ENCODE peak calls at places on chromosomes 6 and 20, in five cellular contexts. X is T-helper 9 cell, D is activated gamma-delta T cell treated with Interleukin-2 at 50 U/mL for 16 hours, N is lower lobe of right lung, Q is DMS79 treated with DMSO at 0.1 percent for 48 hours. P is an unnamed sample.
A peak's percentile ranks its signal among the peaks of the same experiment; 100 is the strongest.

GRCh38 chr6:14945461-14946210 is 300.2 kb upstream of the JARID2 start:
- DNase-seq in Q (no peak), X (no peak), D (no peak), N (no peak), P (no peak)

GRCh38 chr6:140344149-140344913 is 969.9 kb upstream of the CITED2 start:
- DNase-seq in D (no peak), N (no peak), X (no peak), Q (no peak), P (no peak)

GRCh38 chr6:168479421-168479820 is 38.4 kb downstream of the SMOC2 start:
- DNase-seq in Q (no peak), D (no peak), X (no peak), N (no peak), P (no peak)

GRCh38 chr20:12345978-12346377 is 428.3 kb downstream of the BTBD3 start:
- DNase-seq in Q (no peak), X (no peak), N (no peak), D (no peak), P (no peak)

GRCh38 chr6:44858998-44859397 is 469.1 kb upstream of the RUNX2 start:
- DNase-seq in N (no peak), X (no peak), D (no peak), Q (peak; percentile 91), P (no peak)

GRCh38 chr6:28282923-28283322 is 1.6 kb downstream of the PGBD1 start:
- DNase-seq in D (no peak), Q (no peak), X (no peak), N (no peak), P (no peak)

GRCh38 chr20:64159711-64160110 is 4.5 kb upstream of the MYT1 start:
- DNase-seq in Q (peak; percentile 34), D (no peak), N (peak; percentile 31), X (no peak), P (no peak)

GRCh38 chr20:6909608-6910007 is 142.1 kb downstream of the BMP2 start:
- DNase-seq in D (no peak), Q (no peak), X (no peak), N (no peak), P (no peak)

GRCh38 chr6:127119361-127120108 is 1.1 kb downstream of the RSPO3 start:
- DNase-seq in X (no peak), D (no peak), N (peak; percentile 48), Q (no peak), P (peak; percentile 48)

GRCh38 chr6:215335-216034 is 76.8 kb upstream of the DUSP22 start:
- DNase-seq in D (peak; percentile 65), X (no peak), Q (peak; percentile 36), N (peak; percentile 54), P (no peak)

GRCh38 chr6:126926926-126927325 is 191.5 kb upstream of the RSPO3 start:
- DNase-seq in D (no peak), X (no peak), N (no peak), Q (no peak), P (no peak)

GRCh38 chr6:122491915-122492537 is 20.4 kb upstream of the SERINC1 start:
- DNase-seq in N (peak; percentile 62), Q (peak; percentile 70), D (peak; percentile 65), X (peak; percentile 51), P (peak; percentile 70)

GRCh38 chr6:138509371-138509770 is 10.1 kb upstream of the NHSL1 start:
- DNase-seq in X (peak; percentile 26), N (no peak), D (peak; percentile 10), Q (no peak), P (peak; percentile 6)

GRCh38 chr20:20832715-20833114 is 120.3 kb upstream of the RALGAPA2 start:
- DNase-seq in Q (no peak), N (no peak), D (no peak), X (no peak), P (no peak)

GRCh38 chr6:3351105-3351676 is 92.4 kb downstream of the PSMG4 start:
- DNase-seq in Q (peak; percentile 40), X (no peak), N (no peak), D (no peak), P (no peak)

GRCh38 chr20:63087236-63087871 is 80.6 kb upstream of the BHLHE23 start:
- DNase-seq in D (peak; percentile 3), N (peak; percentile 20), Q (no peak), X (no peak), P (no peak)

GRCh38 chr6:152087701-152088100 is 280.2 kb downstream of the ESR1 start:
- DNase-seq in N (no peak), D (no peak), Q (no peak), X (no peak), P (no peak)

GRCh38 chr6:31132806-31133205 is 6.1 kb downstream of the PSORS1C2 start:
- DNase-seq in D (no peak), Q (no peak), N (no peak), X (no peak), P (no peak)

GRCh38 chr6:35534396-35535170 is 21.9 kb upstream of the TULP1 start:
- DNase-seq in D (no peak), X (no peak), N (no peak), Q (no peak), P (peak; percentile 82)

GRCh38 chr20:37108676-37109075 is 12.9 kb upstream of the RBL1 start:
- DNase-seq in X (no peak), D (no peak), N (no peak), Q (no peak), P (no peak)

GRCh38 chr20:653110-653589 is at the start of gene SRXN1:
- DNase-seq in X (peak; percentile 66), Q (peak; percentile 40), N (peak; percentile 95), D (peak; percentile 78), P (peak; percentile 97)

GRCh38 chr6:155481215-155481614 is 25.6 kb upstream of the NOX3 start:
- DNase-seq in X (no peak), Q (no peak), D (no peak), N (no peak), P (no peak)

P was measured in SK-N-SH.